ENCODE peak calls at places on chromosomes 4 and X, in five cellular contexts. B, V, G, J and O are unnamed samples.

GRCh38 chr4:20084488-20084887 is 167.2 kb upstream of the SLIT2 start:
- DNase-seq in G (no peak), J (no peak), B (no peak), V (no peak), O (no peak)

GRCh38 chr4:180394730-180395129 is 1848.5 kb upstream of the TENM3 start:
- DNase-seq in B (no peak), J (no peak), V (no peak), G (no peak), O (no peak)

GRCh38 chr4:86848136-86848535 is 1.0 kb downstream of the SLC10A6 start:
- DNase-seq in V (no peak), J (no peak), B (no peak), G (no peak), O (no peak)

GRCh38 chr4:7460591-7460990 is 25.9 kb upstream of the PSAPL1 start:
- DNase-seq in B (peak), J (no peak), G (no peak), V (peak), O (no peak)

GRCh38 chr4:7703669-7704068 is 236.0 kb downstream of the AFAP1 start:
- DNase-seq in B (no peak), V (no peak), G (no peak), J (no peak), O (no peak)

GRCh38 chrX:17521871-17522693 is 147.1 kb downstream of the NHS start:
- DNase-seq in V (no peak), G (peak), B (no peak), J (peak), O (no peak)

GRCh38 chr4:99808260-99808857 is 8.3 kb upstream of the DAPP1 start:
- DNase-seq in V (peak), G (peak), B (peak), J (peak), O (peak)

GRCh38 chr4:40811886-40812857 is 62.4 kb downstream of the NSUN7 start:
- DNase-seq in B (no peak), V (no peak), G (no peak), J (no peak), O (no peak)

GRCh38 chr4:74768857-74769525 is 25.3 kb downstream of the BTC start:
- DNase-seq in G (peak), J (no peak), B (no peak), V (no peak), O (no peak)

GRCh38 chrX:29090811-29091210 is 503.6 kb downstream of the IL1RAPL1 start:
- DNase-seq in G (peak), J (no peak), B (no peak), V (no peak), O (no peak)

GRCh38 chr4:20839957-20840356 is 139.7 kb downstream of the PACRGL start:
- DNase-seq in V (no peak), G (peak), B (no peak), J (no peak), O (no peak)

GRCh38 chrX:124555036-124555595 is 208.8 kb downstream of the SH2D1A start:
- DNase-seq in V (no peak), J (no peak), B (no peak), G (no peak), O (no peak)

GRCh38 chrX:118627084-118627758 is 100.2 kb upstream of the IL13RA1 start:
- DNase-seq in V (no peak), J (no peak), G (peak), B (no peak), O (no peak)

GRCh38 chrX:134374294-134374693 is 85.7 kb upstream of the HPRT1 start:
- DNase-seq in J (no peak), V (no peak), G (peak), B (no peak), O (no peak)

GRCh38 chr4:126375462-126376054 is 1060.8 kb downstream of the FAT4 start:
- DNase-seq in J (no peak), B (no peak), V (no peak), G (no peak), O (no peak)

GRCh38 chr4:76298227-76298626 is 8.3 kb upstream of the STBD1 start:
- DNase-seq in B (no peak), V (no peak), J (no peak), G (no peak), O (no peak)

DNA sequence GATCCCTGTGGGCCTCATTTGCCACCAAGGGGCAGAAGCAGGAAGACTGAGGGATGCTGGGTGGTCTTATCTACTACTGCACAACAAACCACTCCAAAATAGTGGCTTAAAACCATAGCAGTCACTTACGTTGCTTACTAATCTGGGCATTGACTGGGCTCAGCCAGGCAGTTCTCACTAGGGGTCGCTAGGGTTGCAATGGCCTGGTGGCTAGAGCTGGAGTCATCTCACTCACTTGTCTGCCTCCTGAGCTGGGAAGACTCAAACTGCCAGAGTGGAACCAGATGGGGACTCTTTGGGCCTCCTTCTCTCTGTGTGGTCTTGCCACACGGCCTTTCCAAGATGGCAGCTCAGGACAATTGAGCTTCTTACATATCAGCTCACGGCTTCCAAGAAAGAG is 216.3 kb upstream of the BCOR start:
- DNase-seq in G (no peak), B (no peak), J (no peak), V (no peak), O (no peak)
- TF ChIP-seq CTCF in G (no peak), B (no peak), J (no peak), V (no peak), O (no peak)

GRCh38 chrX:98548550-98548949 is 1664.8 kb downstream of the RPA4 start:
- DNase-seq in J (no peak), V (no peak), G (no peak), B (no peak), O (no peak)
- H3K27ac ChIP-seq in J (no peak), V (no peak), G (no peak), B (no peak), O (no peak)

GRCh38 chr4:2909583-2909982 is 53.6 kb downstream of the NOP14 start:
- DNase-seq in V (peak), B (no peak), J (no peak), G (no peak), O (no peak)
- TF ChIP-seq CTCF in V (no peak), B (no peak), J (no peak), G (no peak), O (no peak)

DNA sequence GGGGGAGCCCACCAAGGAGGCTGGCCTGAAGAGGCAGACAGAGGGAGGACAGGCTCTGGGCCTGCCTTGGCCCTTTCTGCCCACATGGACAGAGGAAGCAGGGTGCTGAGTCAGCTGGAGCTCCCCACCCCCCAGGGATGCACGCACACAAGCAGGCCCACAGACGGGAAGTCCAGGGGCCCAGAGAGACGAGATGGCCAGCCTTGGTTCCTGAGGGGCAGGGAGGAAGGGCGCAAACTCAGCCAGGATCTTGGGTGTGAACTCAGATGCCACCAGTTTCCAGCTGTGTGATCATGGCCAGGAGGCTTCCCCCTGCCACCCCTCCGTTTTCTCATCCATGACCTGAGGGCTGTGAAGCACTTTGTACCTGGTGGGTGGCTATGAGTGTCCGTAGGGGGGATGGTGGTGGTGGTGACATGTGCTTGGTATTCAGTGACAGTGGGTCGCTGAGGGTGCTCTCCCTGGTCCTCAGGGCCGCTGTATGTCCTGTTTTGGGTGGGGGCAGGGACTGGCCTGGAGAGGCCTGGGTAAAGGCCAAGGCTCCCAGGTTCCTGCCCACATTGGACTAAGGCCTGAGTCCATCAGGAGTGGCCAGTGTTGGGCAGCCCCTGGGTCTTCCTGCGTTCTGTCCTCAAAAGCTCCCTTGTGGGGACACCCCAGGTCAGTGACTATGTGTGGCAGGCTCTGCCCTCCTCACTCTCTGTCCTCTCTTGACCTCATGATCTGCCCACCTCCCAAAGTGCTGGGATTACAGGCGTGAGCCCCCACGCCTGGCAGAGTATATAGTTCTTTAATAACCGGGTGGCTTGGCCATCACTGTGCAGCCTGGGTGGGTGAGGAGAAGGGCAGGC is 2.0 kb downstream of the SH3BP2 start:
- DNase-seq in V (peak), B (peak), G (peak), J (peak), O (no peak)
- H3K27ac ChIP-seq in V (peak), B (peak), G (peak), J (peak), O (no peak)

GRCh38 chr4:107665001-107665400 is 55.0 kb downstream of the PAPSS1 start:
- DNase-seq in V (no peak), B (no peak), J (no peak), G (no peak), O (no peak)

GRCh38 chr4:107669068-107669467 is 51.0 kb downstream of the PAPSS1 start:
- DNase-seq in V (no peak), B (no peak), G (no peak), J (no peak), O (no peak)

GRCh38 chr4:107666134-107666533 is 53.9 kb downstream of the PAPSS1 start:
- DNase-seq in J (no peak), G (peak), V (no peak), B (no peak), O (no peak)
- TF ChIP-seq CTCF in J (no peak), G (peak), V (peak), B (peak), O (no peak)

GRCh38 chrX:71000139-71000538 is 68.0 kb downstream of the SNX12 start:
- DNase-seq in J (no peak), V (no peak), G (no peak), B (no peak), O (no peak)

GRCh38 chrX:70998402-70999027 is 67.6 kb upstream of the SLC7A3 start:
- DNase-seq in G (peak), V (no peak), J (no peak), B (no peak), O (no peak)

GRCh38 chrX:70995338-70995737 is 64.4 kb upstream of the SLC7A3 start:
- DNase-seq in V (no peak), G (no peak), J (no peak), B (no peak), O (no peak)
- H3K27ac ChIP-seq in V (no peak), G (no peak), J (no peak), B (no peak), O (no peak)